ENCODE peak calls at places on chromosome 13, in four cellular contexts. One of them, this sample, is unnamed. For H3K4me1, the result is how much of the 10 kb centered on the place peaks cover.

GRCh38 chr13:26946675-26947342 is 186.2 kb upstream of the GPR12 start:
- DNase-seq in thyroid gland: no peak
- DNase-seq in heart left ventricle: no peak
- DNase-seq in cardiac muscle cell: peak
- DNase-seq in this sample: no peak

GRCh38 chr13:41700790-41701310 is 243.5 kb downstream of the RGCC start:
- DNase-seq in thyroid gland: peak
- DNase-seq in heart left ventricle: no peak
- DNase-seq in cardiac muscle cell: peak
- DNase-seq in this sample: peak

GRCh38 chr13:30654430-30654829 is 36.7 kb downstream of the USPL1 start:
- DNase-seq in thyroid gland: no peak
- DNase-seq in heart left ventricle: no peak
- DNase-seq in cardiac muscle cell: no peak
- DNase-seq in this sample: no peak

GRCh38 chr13:106568225-106569003 is 477 bp upstream of the ARGLU1 start:
- DNase-seq in thyroid gland: no peak
- DNase-seq in heart left ventricle: no peak
- DNase-seq in cardiac muscle cell: no peak
- DNase-seq in this sample: no peak

GRCh38 chr13:46565808-46566750 is 13.1 kb downstream of the LRCH1 start:
- DNase-seq in thyroid gland: no peak
- DNase-seq in heart left ventricle: no peak
- DNase-seq in cardiac muscle cell: no peak
- DNase-seq in this sample: no peak

GRCh38 chr13:103788061-103788652 is 721.9 kb upstream of the SLC10A2 start:
- DNase-seq in thyroid gland: no peak
- DNase-seq in heart left ventricle: no peak
- DNase-seq in cardiac muscle cell: no peak
- DNase-seq in this sample: peak

GRCh38 chr13:67367385-67367784 is 137.2 kb upstream of the PCDH9 start:
- DNase-seq in thyroid gland: no peak
- DNase-seq in heart left ventricle: no peak
- DNase-seq in cardiac muscle cell: peak
- DNase-seq in this sample: no peak

GRCh38 chr13:77990973-77991372 is 72.3 kb upstream of the EDNRB start:
- DNase-seq in thyroid gland: no peak
- DNase-seq in heart left ventricle: no peak
- DNase-seq in cardiac muscle cell: no peak
- DNase-seq in this sample: peak

GRCh38 chr13:79307866-79308298 is 98.2 kb downstream of the RBM26 start:
- DNase-seq in thyroid gland: peak
- DNase-seq in heart left ventricle: no peak
- DNase-seq in cardiac muscle cell: peak
- DNase-seq in this sample: no peak

GRCh38 chr13:77448689-77449088 is 86.8 kb upstream of the SCEL start:
- DNase-seq in thyroid gland: no peak
- DNase-seq in heart left ventricle: no peak
- DNase-seq in cardiac muscle cell: no peak
- DNase-seq in this sample: no peak

GRCh38 chr13:27043013-27043412 is 128.6 kb downstream of the USP12 start:
- DNase-seq in thyroid gland: peak
- DNase-seq in heart left ventricle: no peak
- DNase-seq in cardiac muscle cell: peak
- DNase-seq in this sample: peak

GRCh38 chr13:80376554-80376953 is 35.6 kb upstream of the SPRY2 start:
- DNase-seq in thyroid gland: no peak
- DNase-seq in heart left ventricle: no peak
- DNase-seq in cardiac muscle cell: no peak
- DNase-seq in this sample: no peak

DNA sequence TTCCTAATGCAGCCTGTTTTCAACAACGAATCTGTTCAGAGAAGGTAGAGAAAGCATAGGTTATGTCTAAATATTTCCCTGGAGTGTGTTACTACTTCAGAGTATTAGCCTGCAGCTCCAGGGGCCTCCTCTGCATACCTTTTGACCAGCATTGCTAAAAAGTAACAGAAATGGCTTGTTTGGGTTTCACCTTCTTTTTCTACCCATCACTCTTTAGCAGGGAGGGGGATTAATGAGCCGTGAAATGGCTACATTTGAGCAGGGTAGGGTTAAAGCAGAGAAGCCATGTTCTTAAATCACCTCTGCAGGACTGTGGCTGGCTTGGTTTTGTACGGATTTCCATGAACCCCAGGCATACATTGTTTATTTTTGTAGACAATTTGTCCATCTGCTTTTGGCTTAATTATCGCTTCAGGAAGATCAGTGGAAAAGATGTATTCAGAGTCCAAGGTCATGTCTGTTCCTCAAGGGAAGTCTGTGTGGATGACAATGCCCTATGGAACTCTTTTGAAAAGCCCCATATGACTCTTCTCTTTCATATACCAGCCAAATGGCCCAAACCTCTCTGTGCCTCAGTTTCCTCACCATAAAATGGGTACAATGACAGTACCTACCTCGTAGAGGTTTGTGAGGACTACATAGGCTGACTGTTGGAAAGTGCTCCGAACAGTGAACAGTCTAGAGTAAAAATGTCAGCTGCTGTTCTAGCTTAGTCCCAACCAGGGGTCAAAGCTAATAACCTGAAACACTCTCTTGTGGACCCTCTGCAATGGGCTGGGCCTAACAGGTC is 104.4 kb downstream of the COL4A2 start:
- DNase-seq in thyroid gland: no peak
- DNase-seq in heart left ventricle: no peak
- DNase-seq in cardiac muscle cell: no peak
- DNase-seq in this sample: no peak
- H3K4me1 ChIP-seq in thyroid gland: half or more
- H3K4me1 ChIP-seq in heart left ventricle: half or more
- H3K4me1 ChIP-seq in cardiac muscle cell: under half
- H3K4me1 ChIP-seq in this sample: half or more

GRCh38 chr13:28575200-28575599 is 80.3 kb upstream of the FLT1 start:
- DNase-seq in thyroid gland: no peak
- DNase-seq in heart left ventricle: no peak
- DNase-seq in cardiac muscle cell: no peak
- DNase-seq in this sample: no peak
- H3K27ac ChIP-seq in thyroid gland: no peak
- H3K27ac ChIP-seq in heart left ventricle: no peak
- H3K27ac ChIP-seq in cardiac muscle cell: no peak
- H3K27ac ChIP-seq in this sample: no peak

GRCh38 chr13:21171420-21171819 is 4.9 kb downstream of the SKA3 start:
- DNase-seq in thyroid gland: no peak
- DNase-seq in heart left ventricle: no peak
- DNase-seq in cardiac muscle cell: no peak
- DNase-seq in this sample: no peak

GRCh38 chr13:21175656-21176194 is 627 bp downstream of the SKA3 start:
- DNase-seq in thyroid gland: no peak
- DNase-seq in heart left ventricle: no peak
- DNase-seq in cardiac muscle cell: peak
- DNase-seq in this sample: no peak

GRCh38 chr13:21181671-21182070 is 5.2 kb downstream of the MRPL57 start:
- DNase-seq in thyroid gland: no peak
- DNase-seq in heart left ventricle: no peak
- DNase-seq in cardiac muscle cell: no peak
- DNase-seq in this sample: no peak

GRCh38 chr13:21176982-21177284 is 475 bp downstream of the MRPL57 start:
- DNase-seq in thyroid gland: no peak
- DNase-seq in heart left ventricle: no peak
- DNase-seq in cardiac muscle cell: no peak
- DNase-seq in this sample: no peak

GRCh38 chr13:21176195-21176981 is at the start of the genes MRPL57 and SKA3:
- DNase-seq in thyroid gland: peak
- DNase-seq in heart left ventricle: peak
- DNase-seq in cardiac muscle cell: peak
- DNase-seq in this sample: peak
- TF ChIP-seq CTCF in thyroid gland: no peak
- TF ChIP-seq CTCF in heart left ventricle: no peak
- TF ChIP-seq CTCF in cardiac muscle cell: no peak
- TF ChIP-seq CTCF in this sample: peak

DNA sequence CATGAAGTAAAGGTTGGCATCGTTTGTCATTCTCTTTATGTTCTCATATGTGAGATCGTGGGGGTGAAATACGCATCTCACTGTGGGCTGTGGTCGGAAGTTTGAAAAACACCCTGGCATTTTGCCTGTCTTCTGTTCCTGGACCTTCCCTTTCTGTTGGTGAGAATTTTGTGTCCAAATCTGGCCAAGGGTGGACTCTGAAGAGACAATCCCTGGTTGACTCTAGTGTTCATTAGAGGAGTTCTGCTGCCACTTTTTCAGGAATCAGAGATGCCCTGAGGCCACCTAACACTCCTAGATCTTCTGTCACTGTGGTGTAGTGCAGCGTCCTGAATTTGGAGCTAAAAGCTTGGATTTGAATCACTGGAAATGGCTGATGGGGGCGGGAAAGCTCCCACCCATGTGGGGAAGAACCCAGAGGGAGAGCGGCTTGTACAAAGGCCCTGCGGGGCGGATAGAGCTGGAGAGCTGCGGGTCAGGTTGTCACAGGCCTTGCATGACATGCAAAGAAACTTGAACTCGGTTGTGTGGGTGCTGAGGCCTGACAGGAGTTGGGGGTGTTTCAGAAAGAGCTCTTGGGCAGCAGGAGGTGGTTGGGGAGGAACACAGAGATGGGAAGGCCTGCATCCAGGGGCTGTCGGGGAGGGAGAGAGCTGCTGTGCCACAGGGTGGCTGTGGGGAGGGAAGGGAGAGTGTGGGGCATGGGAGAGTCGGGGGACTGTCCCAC is 11.1 kb upstream of the SPATA13 start:
- DNase-seq in thyroid gland: no peak
- DNase-seq in heart left ventricle: no peak
- DNase-seq in cardiac muscle cell: peak
- DNase-seq in this sample: no peak
- H3K4me1 ChIP-seq in thyroid gland: under half
- H3K4me1 ChIP-seq in heart left ventricle: under half
- H3K4me1 ChIP-seq in cardiac muscle cell: under half
- H3K4me1 ChIP-seq in this sample: under half

GRCh38 chr13:97979556-97979955 is 26.1 kb downstream of the IPO5 start:
- DNase-seq in thyroid gland: no peak
- DNase-seq in heart left ventricle: no peak
- DNase-seq in cardiac muscle cell: no peak
- DNase-seq in this sample: no peak
- H3K27ac ChIP-seq in thyroid gland: no peak
- H3K27ac ChIP-seq in heart left ventricle: no peak
- H3K27ac ChIP-seq in cardiac muscle cell: no peak
- H3K27ac ChIP-seq in this sample: no peak

GRCh38 chr13:86085890-86086289 is 286.7 kb upstream of the SLITRK6 start:
- DNase-seq in thyroid gland: no peak
- DNase-seq in heart left ventricle: no peak
- DNase-seq in cardiac muscle cell: no peak
- DNase-seq in this sample: no peak
- TF ChIP-seq CTCF in thyroid gland: no peak
- TF ChIP-seq CTCF in heart left ventricle: no peak
- TF ChIP-seq CTCF in cardiac muscle cell: no peak
- TF ChIP-seq CTCF in this sample: peak

GRCh38 chr13:22232186-22232585 is 561.3 kb downstream of the FGF9 start:
- DNase-seq in thyroid gland: no peak
- DNase-seq in heart left ventricle: no peak
- DNase-seq in cardiac muscle cell: no peak
- DNase-seq in this sample: no peak

GRCh38 chr13:22229916-22230315 is 559.0 kb downstream of the FGF9 start:
- DNase-seq in thyroid gland: no peak
- DNase-seq in heart left ventricle: no peak
- DNase-seq in cardiac muscle cell: no peak
- DNase-seq in this sample: no peak

DNA sequence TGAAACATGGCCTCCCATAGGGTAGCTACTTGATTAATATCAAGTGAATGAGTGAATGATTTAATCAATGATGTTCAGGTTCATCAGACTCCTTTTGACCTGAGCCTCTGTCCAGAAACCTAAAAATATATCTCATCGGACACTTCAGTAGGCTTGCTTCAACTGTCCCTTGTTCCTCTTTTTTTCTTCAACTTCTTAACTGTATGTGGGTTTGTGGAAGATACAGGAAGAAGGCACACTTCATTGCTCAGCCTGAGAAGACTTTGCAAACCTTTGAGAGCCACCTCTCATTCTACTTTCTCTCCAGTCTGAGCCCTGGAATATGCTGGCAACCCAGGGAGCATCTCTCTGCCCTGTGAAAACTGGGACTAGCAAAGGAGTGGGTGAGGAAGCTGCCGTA is 557.0 kb downstream of the FGF9 start:
- DNase-seq in thyroid gland: no peak
- DNase-seq in heart left ventricle: no peak
- DNase-seq in cardiac muscle cell: no peak
- DNase-seq in this sample: no peak
- H3K4me1 ChIP-seq in thyroid gland: under half
- H3K4me1 ChIP-seq in heart left ventricle: under half
- H3K4me1 ChIP-seq in cardiac muscle cell: under half
- H3K4me1 ChIP-seq in this sample: under half

This sample was measured in heart right ventricle.